ENCODE peak calls at places on chromosomes 5 and 9, in six cellular contexts. L is K562, S is SK-N-SH, I is H1, W is GM12878, B is HCT116. A is an unnamed sample.

GRCh38 chr5:13606051-13606450 is 338.4 kb downstream of the DNAH5 start:
- DNase-seq in S (no peak), B (no peak), I (no peak), L (no peak), W (no peak), A (peak)

GRCh38 chr9:96884443-96884842 is 30.1 kb upstream of the ZNF782 start:
- DNase-seq in L (peak), B (peak), S (no peak), W (no peak), I (no peak), A (no peak)

GRCh38 chr5:180670586-180671359 is 21.4 kb upstream of the FLT4 start:
- DNase-seq in W (peak), I (no peak), L (peak), B (peak), S (peak), A (peak)

GRCh38 chr5:180806351-180807011 is 3.9 kb upstream of the MGAT1 start:
- DNase-seq in I (no peak), W (no peak), L (no peak), S (no peak), B (no peak), A (no peak)

GRCh38 chr9:71783120-71783523 is 14.8 kb upstream of the CEMIP2 start:
- DNase-seq in L (peak), I (no peak), W (no peak), B (no peak), S (no peak), A (no peak)

GRCh38 chr5:9394221-9394620 is 151.7 kb downstream of the SEMA5A start:
- DNase-seq in S (no peak), B (no peak), W (no peak), L (no peak), I (no peak), A (no peak)

GRCh38 chr5:2740051-2740848 is 11.2 kb downstream of the IRX2 start:
- DNase-seq in I (no peak), W (no peak), L (no peak), S (no peak), B (no peak), A (no peak)

GRCh38 chr9:134681061-134681661 is 39.6 kb downstream of the COL5A1 start:
- DNase-seq in W (no peak), I (no peak), S (no peak), B (no peak), L (no peak), A (no peak)

GRCh38 chr9:84187090-84187489 is 153.5 kb downstream of the SLC28A3 start:
- DNase-seq in S (no peak), I (no peak), W (no peak), B (no peak), L (no peak), A (no peak)

GRCh38 chr5:52783226-52783959 is 4.3 kb upstream of the ITGA1 start:
- DNase-seq in W (no peak), L (no peak), S (no peak), I (no peak), B (no peak), A (no peak)

GRCh38 chr9:133943781-133944745 is 48.1 kb downstream of the VAV2 start:
- DNase-seq in L (no peak), I (no peak), W (no peak), B (no peak), S (peak), A (no peak)

GRCh38 chr5:177997846-177998245 is 1.8 kb upstream of the PROP1 start:
- DNase-seq in L (no peak), S (no peak), B (no peak), I (no peak), W (no peak), A (no peak)

GRCh38 chr5:80368666-80369270 is 39.1 kb upstream of the ZFYVE16 start:
- DNase-seq in I (no peak), B (no peak), W (no peak), L (no peak), S (no peak), A (no peak)

GRCh38 chr9:137833721-137834613 is 43.6 kb upstream of the CACNA1B start:
- DNase-seq in B (no peak), L (no peak), S (no peak), W (no peak), I (no peak), A (no peak)

GRCh38 chr9:86720893-86721698 is 226.2 kb downstream of the GAS1 start:
- DNase-seq in L (no peak), S (no peak), B (no peak), W (no peak), I (no peak), A (no peak)

GRCh38 chr9:26112724-26113123 is 434.5 kb upstream of the TUSC1 start:
- DNase-seq in S (no peak), W (no peak), L (no peak), B (no peak), I (no peak), A (no peak)

GRCh38 chr5:161625673-161626072 is 59.8 kb upstream of the GABRA6 start:
- DNase-seq in S (no peak), L (no peak), I (no peak), B (no peak), W (no peak), A (no peak)

GRCh38 chr5:88144219-88145040 is 124.2 kb downstream of the TMEM161B start:
- DNase-seq in B (no peak), S (peak), L (no peak), I (no peak), W (no peak), A (no peak)

GRCh38 chr9:105254226-105254625 is 9.8 kb downstream of the SLC44A1 start:
- DNase-seq in W (no peak), B (no peak), S (no peak), L (no peak), I (no peak), A (no peak)

GRCh38 chr9:78298046-78298511 is 1.2 kb downstream of the PSAT1 start:
- DNase-seq in I (no peak), L (peak), W (no peak), S (peak), B (no peak), A (no peak)

GRCh38 chr5:171750316-171750788 is 35.3 kb upstream of the SMIM23 start:
- DNase-seq in W (no peak), I (no peak), B (peak), L (peak), S (peak), A (no peak)

GRCh38 chr5:166102947-166103346 is 2188.5 kb upstream of the WWC1 start:
- DNase-seq in W (no peak), L (no peak), B (no peak), I (no peak), S (no peak), A (no peak)

GRCh38 chr5:149762958-149763630 is 33.0 kb downstream of the PPARGC1B start:
- DNase-seq in L (no peak), S (no peak), W (no peak), I (no peak), B (no peak), A (no peak)

GRCh38 chr9:80467632-80468031 is 895.9 kb downstream of the TLE4 start:
- DNase-seq in W (no peak), I (no peak), L (no peak), S (no peak), B (no peak), A (no peak)

GRCh38 chr5:139635191-139635590 is 13.0 kb upstream of the CXXC5 start:
- DNase-seq in W (no peak), B (no peak), I (no peak), S (no peak), L (no peak), A (no peak)

GRCh38 chr5:81825237-81825636 is 74.3 kb upstream of the SSBP2 start:
- DNase-seq in W (no peak), B (no peak), S (no peak), L (no peak), I (no peak), A (no peak)

GRCh38 chr5:141430332-141431113 is at the start of gene PCDHGA12:
- DNase-seq in L (peak), W (peak), S (no peak), B (no peak), I (no peak), A (no peak)

GRCh38 chr5:138504799-138505198 is 38.2 kb downstream of the ETF1 start:
- DNase-seq in L (no peak), S (no peak), I (no peak), B (no peak), W (no peak), A (no peak)

GRCh38 chr5:78003914-78004313 is 227.8 kb upstream of the TBCA start:
- DNase-seq in L (no peak), B (no peak), I (no peak), S (no peak), W (no peak), A (no peak)

GRCh38 chr9:87567047-87567446 is 69.4 kb downstream of the DAPK1 start:
- DNase-seq in S (peak), I (no peak), B (no peak), W (no peak), L (no peak), A (no peak)

GRCh38 chr5:175671013-175671412 is 13.1 kb downstream of the HRH2 start:
- DNase-seq in L (no peak), B (no peak), S (no peak), W (no peak), I (no peak), A (no peak)

GRCh38 chr5:175614223-175614622 is 43.6 kb upstream of the HRH2 start:
- DNase-seq in W (no peak), S (no peak), I (no peak), B (no peak), L (no peak), A (no peak)

GRCh38 chr5:151659001-151659754 is 27.5 kb downstream of the SPARC start:
- DNase-seq in I (peak), L (peak), B (peak), W (peak), S (peak), A (peak)

GRCh38 chr5:74947961-74948613 is 81.9 kb upstream of the FAM169A start:
- DNase-seq in B (no peak), I (no peak), S (no peak), L (no peak), W (no peak), A (peak)

GRCh38 chr5:1122511-1123284 is 10.8 kb upstream of the SLC12A7 start:
- DNase-seq in S (no peak), L (no peak), W (no peak), B (no peak), I (no peak), A (no peak)

GRCh38 chr5:1121891-1122290 is 10.0 kb upstream of the SLC12A7 start:
- DNase-seq in B (no peak), I (no peak), L (no peak), W (no peak), S (no peak), A (no peak)

GRCh38 chr5:1123418-1124147 is 11.7 kb upstream of the SLC12A7 start:
- DNase-seq in I (no peak), W (no peak), B (no peak), S (no peak), L (no peak), A (no peak)

GRCh38 chr5:1124181-1125029 is 12.5 kb upstream of the SLC12A7 start:
- DNase-seq in B (no peak), S (peak), W (no peak), L (no peak), I (no peak), A (no peak)

DNA sequence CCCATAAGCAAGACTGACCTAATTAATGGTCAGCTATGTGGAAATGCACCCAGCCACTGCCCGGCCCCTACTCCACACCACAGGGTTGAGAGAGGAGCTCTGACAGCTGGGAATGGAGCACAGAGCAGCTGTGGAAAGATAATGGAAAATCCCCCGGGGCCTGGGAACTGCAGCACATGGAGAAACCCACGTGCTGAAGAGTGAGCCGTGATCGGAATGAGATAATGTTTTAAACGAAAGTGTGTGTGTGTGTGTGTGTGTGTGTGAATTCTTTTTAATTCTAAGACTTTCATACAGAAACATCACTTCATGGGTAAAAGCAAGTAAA is 13.1 kb upstream of the SLC12A7 start:
- DNase-seq in W (no peak), L (no peak), B (no peak), S (peak), I (no peak), A (no peak)
- TF ChIP-seq JUND in W (no peak), L (no peak), B (no peak), S (no peak), I (no peak), A (no peak)

DNA sequence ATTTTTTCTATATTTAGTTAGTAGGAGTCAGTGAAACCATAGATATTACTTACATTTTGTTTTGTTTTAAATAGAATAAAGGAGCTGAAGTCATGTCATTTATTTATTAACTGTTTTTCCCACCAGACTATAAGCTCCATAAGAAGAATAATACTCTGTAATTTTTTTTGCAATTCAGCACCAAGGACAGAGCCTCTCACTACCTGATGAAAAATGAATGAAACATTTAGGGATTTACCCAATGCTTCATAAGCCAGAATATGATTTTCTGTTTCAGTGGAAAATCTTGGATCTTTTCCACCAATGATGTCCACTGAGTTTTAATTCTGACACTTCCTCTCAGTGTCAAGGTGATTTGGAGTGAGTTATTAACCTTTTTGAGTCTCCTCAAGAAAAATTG is 624.9 kb upstream of the GRAMD2B start:
- DNase-seq in B (peak), I (no peak), W (no peak), S (no peak), L (no peak), A (peak)
- TF ChIP-seq JUND in B (no peak), I (no peak), W (no peak), S (no peak), L (no peak), A (no peak)

DNA sequence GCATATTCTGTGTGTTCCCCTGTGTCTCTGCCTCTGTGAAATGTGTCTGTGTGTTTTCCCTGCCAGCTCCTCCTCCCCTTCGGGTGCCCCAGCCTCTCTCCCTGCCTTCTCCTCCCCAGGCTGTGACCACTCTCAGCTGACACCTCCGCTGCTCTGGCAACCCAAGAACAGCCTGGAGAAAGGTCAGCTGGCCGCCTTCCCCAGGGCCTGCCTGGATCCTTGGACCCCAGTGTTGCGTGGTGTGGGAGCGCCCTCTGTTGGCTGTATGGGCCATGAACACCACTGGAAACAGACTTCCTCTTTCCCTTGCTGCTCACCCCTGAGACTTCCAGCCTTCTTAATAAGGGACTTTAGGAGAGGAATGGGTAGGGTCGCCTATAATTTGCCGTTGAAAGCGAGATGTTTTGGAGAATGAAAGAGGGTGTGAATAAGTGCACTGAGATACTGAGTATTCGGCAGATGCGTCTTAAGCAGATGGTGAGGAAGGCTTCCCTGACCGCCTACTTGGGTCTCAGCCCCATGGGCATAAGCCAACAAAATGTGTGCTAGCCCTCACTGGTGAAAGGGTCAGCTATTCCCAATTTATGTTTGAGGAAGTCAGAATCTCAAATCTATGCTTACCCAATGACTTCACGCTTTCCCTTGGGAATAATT is 114.9 kb upstream of the TRIM32 start:
- DNase-seq in W (no peak), S (peak), L (peak), I (peak), B (peak), A (peak)
- TF ChIP-seq JUND in W (no peak), S (no peak), L (peak), I (peak), B (no peak), A (no peak)

GRCh38 chr9:116238751-116239340 is 85.3 kb downstream of the PAPPA start:
- DNase-seq in S (no peak), L (no peak), W (no peak), B (no peak), I (no peak), A (no peak)

GRCh38 chr9:116233160-116233530 is 79.6 kb downstream of the PAPPA start:
- DNase-seq in S (no peak), L (no peak), I (no peak), W (no peak), B (no peak), A (no peak)

GRCh38 chr9:116234091-116234490 is 80.5 kb downstream of the PAPPA start:
- DNase-seq in L (no peak), B (no peak), W (no peak), S (peak), I (peak), A (no peak)

GRCh38 chr9:116237456-116237855 is 83.9 kb downstream of the PAPPA start:
- DNase-seq in B (no peak), W (no peak), I (no peak), L (no peak), S (no peak), A (no peak)

DNA sequence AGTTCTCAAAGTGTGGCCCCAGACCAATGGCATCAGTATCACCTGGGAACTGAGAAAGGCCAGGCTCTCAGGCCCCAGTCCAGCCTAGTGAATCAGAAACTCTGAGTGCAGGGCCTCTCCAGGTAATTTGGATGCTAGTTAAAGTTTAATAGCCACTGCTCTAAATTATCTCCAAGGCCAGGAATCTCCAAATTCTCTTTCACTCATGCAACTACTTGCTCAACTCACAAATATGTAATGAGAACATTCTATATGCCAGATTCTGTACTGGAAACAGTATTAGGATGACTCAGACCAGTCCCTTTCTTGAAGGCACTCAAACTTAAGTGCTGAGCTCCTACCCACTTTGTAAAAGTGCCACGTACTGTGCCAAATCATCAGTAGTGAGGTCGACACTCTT is 84.6 kb downstream of the PAPPA start:
- DNase-seq in S (no peak), L (no peak), B (no peak), W (no peak), I (no peak), A (no peak)
- TF ChIP-seq JUND in S (peak), L (no peak), B (no peak), W (no peak), I (no peak), A (no peak)

GRCh38 chr5:116401546-116401945 is 173.1 kb downstream of the SEMA6A start:
- DNase-seq in B (no peak), I (no peak), W (no peak), L (no peak), S (no peak), A (no peak)
- TF ChIP-seq JUND in B (no peak), I (no peak), W (no peak), L (no peak), S (no peak), A (no peak)

GRCh38 chr5:107669543-107670027 is 1.2 kb downstream of the EFNA5 start:
- DNase-seq in B (no peak), S (peak), W (no peak), L (no peak), I (no peak), A (peak)
- TF ChIP-seq JUND in B (no peak), S (no peak), W (no peak), L (no peak), I (peak), A (no peak)

GRCh38 chr5:66963559-66963971 is 233.0 kb downstream of the CD180 start:
- DNase-seq in L (no peak), W (no peak), I (peak), S (peak), B (no peak), A (peak)
- TF ChIP-seq JUND in L (no peak), W (no peak), I (no peak), S (no peak), B (no peak), A (no peak)

DNA sequence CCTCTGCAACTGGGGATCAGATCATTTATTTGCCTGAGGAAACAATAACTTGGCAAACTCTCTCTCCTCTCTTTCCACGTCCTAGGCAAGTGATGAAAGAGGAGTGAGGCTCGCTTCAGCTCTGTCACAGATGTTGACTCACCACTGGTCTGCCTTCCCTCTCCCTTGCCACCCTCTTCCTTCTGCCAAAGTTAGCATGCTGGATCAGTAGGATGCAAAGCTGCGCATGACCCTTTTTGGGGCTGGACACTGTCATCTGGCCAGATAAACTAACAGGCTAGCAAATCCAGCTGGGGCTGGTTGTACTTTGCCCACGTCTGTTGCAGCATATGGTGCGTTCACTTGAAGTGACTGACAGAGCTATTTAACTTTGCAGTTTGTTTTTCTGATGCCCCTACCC is 36.2 kb upstream of the SMARCA2 start:
- DNase-seq in I (no peak), W (no peak), L (no peak), S (peak), B (no peak), A (no peak)
- TF ChIP-seq JUND in I (no peak), W (no peak), L (no peak), S (no peak), B (no peak), A (no peak)

GRCh38 chr9:126684345-126684744 is 70.6 kb downstream of the LMX1B start:
- DNase-seq in S (no peak), L (no peak), W (no peak), I (no peak), B (no peak), A (no peak)
- TF ChIP-seq JUND in S (no peak), L (no peak), W (no peak), I (no peak), B (no peak), A (no peak)